ENCODE peak calls at places on chromosomes 2 and 18, in seven cellular contexts. W, F, X, S, Q, D and M are unnamed samples.

GRCh38 chr2:56749152-56749752 is 565.5 kb downstream of the CCDC85A start:
- DNase-seq in W (no peak), Q (no peak), D (no peak), X (no peak), F (no peak), S (peak; percentile 6), M (no peak)

GRCh38 chr2:239253264-239253663 is 147.6 kb downstream of the HDAC4 start:
- DNase-seq in X (no peak), F (no peak), Q (no peak), S (no peak), W (no peak), D (no peak), M (no peak)

GRCh38 chr2:50786345-50786744 is 245.6 kb downstream of the NRXN1 start:
- DNase-seq in X (no peak), W (no peak), Q (no peak), D (no peak), F (no peak), S (no peak), M (no peak)

GRCh38 chr2:216413882-216414281 is 1.6 kb downstream of the SMARCAL1 start:
- DNase-seq in S (no peak), Q (no peak), X (no peak), D (no peak), W (no peak), F (no peak), M (no peak)

GRCh38 chr2:69381337-69381737 is 5.7 kb downstream of the GFPT1 start:
- DNase-seq in Q (no peak), S (no peak), D (no peak), W (no peak), F (no peak), X (no peak), M (no peak)

GRCh38 chr2:240988571-240989271 is 9.7 kb upstream of the SNED1 start:
- DNase-seq in Q (no peak), D (peak; percentile 1), S (no peak), W (no peak), F (no peak), X (no peak), M (no peak)

GRCh38 chr2:218761795-218762194 is 20.2 kb upstream of the CYP27A1 start:
- DNase-seq in X (no peak), W (no peak), F (no peak), S (no peak), Q (no peak), D (no peak), M (no peak)

GRCh38 chr18:63158676-63159291 is 160.8 kb downstream of the BCL2 start:
- DNase-seq in W (no peak), F (no peak), X (no peak), Q (no peak), D (no peak), S (no peak), M (no peak)

GRCh38 chr18:35241523-35241804 is 630 bp downstream of the ZNF397 start:
- DNase-seq in W (no peak), S (no peak), F (no peak), X (no peak), Q (no peak), D (no peak), M (no peak)

GRCh38 chr18:31373641-31374040 is 2.9 kb upstream of the DSG4 start:
- DNase-seq in W (no peak), D (no peak), X (no peak), F (no peak), Q (no peak), S (no peak), M (no peak)

GRCh38 chr2:219289537-219290361 is 10.6 kb downstream of the DNAJB2 start:
- DNase-seq in F (peak; percentile 96), W (no peak), Q (peak; percentile 93), S (no peak), X (peak; percentile 67), D (no peak), M (peak; percentile 91)

DNA sequence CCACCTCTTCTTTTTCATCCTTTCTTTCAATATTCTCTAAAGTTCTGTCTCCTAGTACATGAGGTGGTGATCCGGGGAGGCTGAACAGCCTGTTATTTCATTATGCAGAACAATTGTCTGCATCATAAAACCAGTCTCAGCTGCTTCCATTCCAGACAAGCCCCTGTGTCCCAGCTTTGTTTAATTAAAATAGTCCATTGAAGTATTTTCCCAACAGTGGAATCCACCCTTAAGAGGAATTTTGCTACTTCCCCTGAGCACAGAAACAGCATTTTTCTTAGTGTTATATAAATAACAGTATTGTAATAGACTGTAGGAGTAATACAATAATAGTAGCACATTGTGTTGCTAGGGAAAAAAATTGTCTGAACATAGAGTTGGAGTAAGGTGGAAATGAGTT is 395.4 kb upstream of the TCF4 start:
- DNase-seq in W (no peak), X (no peak), S (no peak), D (no peak), Q (no peak), F (no peak), M (no peak)
- H3K27ac ChIP-seq in W (no peak overlapping the region), X (no peak overlapping the region), S (no peak overlapping the region), D (peak overlapping the region; percentile 70), Q (no peak overlapping the region), F (no peak overlapping the region), M (no peak overlapping the region)

GRCh38 chr2:1727101-1727771 is 17.1 kb downstream of the PXDN start:
- DNase-seq in D (no peak), W (no peak), F (peak; percentile 11), S (no peak), X (peak; percentile 10), Q (no peak), M (peak; percentile 39)

GRCh38 chr2:1729264-1729663 is 15.1 kb downstream of the PXDN start:
- DNase-seq in S (no peak), D (no peak), F (peak; percentile 12), X (peak; percentile 6), Q (no peak), W (no peak), M (no peak)

GRCh38 chr2:1730047-1730937 is 14.0 kb downstream of the PXDN start:
- DNase-seq in W (no peak), Q (peak; percentile 29), F (peak; percentile 41), X (peak; percentile 17), S (no peak), D (no peak), M (peak; percentile 60)

GRCh38 chr2:1727796-1728474 is 16.4 kb downstream of the PXDN start:
- DNase-seq in X (peak; percentile 13), S (no peak), W (no peak), F (peak; percentile 12), Q (no peak), D (no peak), M (no peak)

DNA sequence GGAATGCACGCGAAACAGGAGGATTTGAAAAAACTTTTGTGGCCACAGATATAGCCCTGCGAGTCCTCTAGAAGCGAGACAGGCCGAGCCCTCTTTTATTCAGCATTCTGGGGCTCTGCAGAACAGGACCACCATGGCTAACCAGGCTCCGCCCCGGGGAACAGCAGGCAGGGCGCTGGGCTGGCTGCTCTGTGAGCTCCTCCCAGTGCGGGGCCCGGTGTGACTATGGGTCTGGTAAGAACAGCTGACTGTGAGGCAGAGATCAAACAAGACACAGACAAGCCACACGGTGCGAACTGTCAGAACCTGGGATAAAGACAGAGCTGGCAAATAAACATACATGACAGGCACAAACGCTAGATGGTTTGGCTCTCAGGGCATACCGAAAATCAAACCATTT is 15.5 kb downstream of the PXDN start:
- DNase-seq in W (no peak), D (no peak), S (no peak), F (peak; percentile 21), Q (no peak), X (peak; percentile 7), M (peak; percentile 55)
- TF ChIP-seq POLR2A in W (no peak), D (no peak), S (no peak), F (no peak), Q (no peak), X (no peak), M (no peak)

GRCh38 chr2:129010262-129010661 is 691.6 kb upstream of the HS6ST1 start:
- DNase-seq in F (no peak), W (no peak), S (no peak), D (no peak), X (no peak), Q (no peak), M (no peak)

GRCh38 chr2:129008881-129009554 is 690.4 kb upstream of the HS6ST1 start:
- DNase-seq in X (no peak), S (no peak), F (no peak), D (no peak), Q (no peak), W (no peak), M (peak; percentile 17)

GRCh38 chr2:129011466-129012061 is 692.9 kb upstream of the HS6ST1 start:
- DNase-seq in S (no peak), X (no peak), D (no peak), W (no peak), Q (no peak), F (no peak), M (no peak)

GRCh38 chr2:129008055-129008880 is 689.6 kb upstream of the HS6ST1 start:
- DNase-seq in X (no peak), Q (no peak), F (no peak), S (no peak), D (no peak), W (no peak), M (no peak)

DNA sequence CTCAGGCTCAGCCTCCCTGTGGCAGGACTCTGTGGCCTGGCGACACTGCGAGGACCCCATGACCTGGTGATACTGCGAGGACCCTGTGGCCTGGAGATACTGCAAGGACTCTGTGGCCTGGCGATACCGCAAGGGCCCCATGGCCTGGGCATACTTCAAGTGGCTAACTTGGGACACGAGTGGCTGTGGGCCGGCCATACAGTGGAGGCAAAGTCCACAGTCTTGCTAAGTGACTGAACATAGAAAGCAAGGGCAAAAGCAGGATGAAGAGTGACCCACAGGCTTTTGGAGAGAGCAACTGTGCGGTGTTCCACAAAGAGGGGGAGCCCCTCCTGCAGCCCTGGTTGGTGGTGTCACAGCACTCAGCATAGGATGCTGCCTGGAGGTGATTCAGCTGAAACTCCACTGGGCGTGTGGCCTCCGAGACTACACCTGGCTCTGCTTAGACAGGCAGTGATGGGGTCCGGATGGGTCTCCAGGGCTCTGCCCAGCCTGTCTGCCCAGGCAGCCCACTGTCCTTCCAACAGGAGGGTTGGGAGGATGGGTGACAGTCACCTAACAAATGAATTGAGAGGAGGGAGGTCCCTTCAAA is 691.0 kb upstream of the HS6ST1 start:
- DNase-seq in F (no peak), Q (no peak), W (no peak), D (no peak), S (no peak), X (no peak), M (peak; percentile 26)
- H3K27ac ChIP-seq in F (no peak overlapping the region), Q (no peak overlapping the region), W (no peak overlapping the region), D (no peak overlapping the region), S (no peak overlapping the region), X (no peak overlapping the region), M (no peak overlapping the region)

DNA sequence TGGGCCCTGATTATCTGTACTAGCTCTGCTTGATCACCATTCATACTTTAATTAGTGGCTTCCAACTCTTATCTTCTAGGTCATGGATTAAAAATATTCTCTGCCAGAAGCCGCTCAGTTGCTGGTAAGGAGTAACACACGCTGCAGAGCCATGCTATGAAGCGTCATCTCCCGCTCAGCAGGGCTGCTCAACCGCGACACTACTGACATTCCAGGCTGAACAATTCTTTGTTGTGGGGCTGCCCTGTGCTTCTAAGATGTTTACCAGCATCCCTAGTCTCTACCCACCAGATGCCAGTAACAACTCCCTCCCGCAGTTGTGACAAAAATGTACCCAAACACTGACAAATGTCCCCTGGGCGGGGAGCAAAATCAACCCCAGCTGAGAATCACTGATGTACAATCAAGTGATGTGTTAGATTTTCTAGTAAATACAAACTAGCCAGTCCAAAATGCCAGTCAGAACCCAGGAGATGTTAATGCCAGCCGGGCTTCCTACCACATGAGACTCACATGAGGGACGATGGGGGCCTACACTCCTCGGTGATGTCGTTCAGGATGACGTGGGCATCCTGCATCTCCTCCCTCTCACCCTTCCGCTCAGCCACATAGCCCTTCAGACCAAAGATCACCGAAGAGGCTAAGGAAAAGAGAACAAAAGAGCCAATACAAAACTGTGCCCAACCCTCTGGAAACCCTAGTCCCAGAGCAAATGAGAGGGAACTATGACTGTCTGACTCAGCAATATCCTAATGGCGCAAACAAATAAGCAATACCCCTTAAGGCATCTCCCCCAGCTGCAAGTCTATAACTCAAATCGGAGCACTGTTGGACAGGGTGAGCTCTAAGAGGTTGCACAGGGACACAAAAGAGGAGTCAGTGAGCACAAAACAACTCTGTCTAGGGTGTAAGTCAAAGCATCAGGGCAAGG is 15.6 kb downstream of the ILKAP start:
- DNase-seq in F (no peak), S (no peak), Q (no peak), W (no peak), D (no peak), X (no peak), M (no peak)
- TF ChIP-seq POLR2A in F (no peak), S (no peak), Q (no peak), W (no peak), D (no peak), X (no peak), M (no peak)